ENCODE peak calls at places on chromosomes 2 and 18, in six cellular contexts. One of them, this sample, is unnamed. For H3K9me2, the result is how much of the 10 kb centered on the place peaks cover.

GRCh38 chr2:45170191-45170975 is 161.1 kb upstream of the SIX2 start:
- DNase-seq in PC-3: no peak
- DNase-seq in HCT116: no peak
- DNase-seq in SK-N-SH: no peak
- DNase-seq in OCI-LY7: no peak
- DNase-seq in GM23338: peak
- DNase-seq in this sample: no peak

GRCh38 chr18:45951021-45951714 is 16.0 kb downstream of the EPG5 start:
- DNase-seq in HCT116: peak
- DNase-seq in GM23338: no peak
- DNase-seq in OCI-LY7: no peak
- DNase-seq in PC-3: peak
- DNase-seq in SK-N-SH: no peak
- DNase-seq in this sample: peak

GRCh38 chr18:3608488-3608887 is 158.5 kb downstream of the TGIF1 start:
- DNase-seq in SK-N-SH: no peak
- DNase-seq in OCI-LY7: no peak
- DNase-seq in PC-3: no peak
- DNase-seq in GM23338: no peak
- DNase-seq in HCT116: no peak
- DNase-seq in this sample: no peak

GRCh38 chr2:96838345-96839287 is 5.2 kb downstream of the ANKRD23 start:
- DNase-seq in HCT116: no peak
- DNase-seq in PC-3: no peak
- DNase-seq in GM23338: no peak
- DNase-seq in OCI-LY7: no peak
- DNase-seq in SK-N-SH: no peak
- DNase-seq in this sample: no peak

GRCh38 chr2:120448961-120449421 is 103.1 kb downstream of the INHBB start:
- DNase-seq in OCI-LY7: no peak
- DNase-seq in PC-3: no peak
- DNase-seq in SK-N-SH: no peak
- DNase-seq in GM23338: no peak
- DNase-seq in HCT116: no peak
- DNase-seq in this sample: no peak

GRCh38 chr2:138665932-138666331 is 114.3 kb downstream of the NXPH2 start:
- DNase-seq in HCT116: no peak
- DNase-seq in PC-3: peak
- DNase-seq in GM23338: no peak
- DNase-seq in OCI-LY7: no peak
- DNase-seq in SK-N-SH: no peak
- DNase-seq in this sample: no peak

GRCh38 chr2:70743677-70744076 is 24.3 kb downstream of the ADD2 start:
- DNase-seq in GM23338: no peak
- DNase-seq in PC-3: no peak
- DNase-seq in SK-N-SH: no peak
- DNase-seq in HCT116: no peak
- DNase-seq in OCI-LY7: no peak
- DNase-seq in this sample: no peak

GRCh38 chr2:43273477-43273876 is 47.1 kb upstream of the ZFP36L2 start:
- DNase-seq in HCT116: no peak
- DNase-seq in SK-N-SH: no peak
- DNase-seq in GM23338: no peak
- DNase-seq in PC-3: no peak
- DNase-seq in OCI-LY7: no peak
- DNase-seq in this sample: no peak

GRCh38 chr2:169365093-169365483 is 2.8 kb upstream of the LRP2 start:
- DNase-seq in GM23338: peak
- DNase-seq in OCI-LY7: peak
- DNase-seq in SK-N-SH: no peak
- DNase-seq in HCT116: no peak
- DNase-seq in PC-3: no peak
- DNase-seq in this sample: no peak

GRCh38 chr2:97770450-97770849 is 57.1 kb downstream of the ZAP70 start:
- DNase-seq in HCT116: no peak
- DNase-seq in GM23338: peak
- DNase-seq in PC-3: no peak
- DNase-seq in OCI-LY7: no peak
- DNase-seq in SK-N-SH: no peak
- DNase-seq in this sample: no peak

GRCh38 chr2:199596549-199596948 is 138.8 kb upstream of the SATB2 start:
- DNase-seq in OCI-LY7: peak
- DNase-seq in PC-3: peak
- DNase-seq in SK-N-SH: no peak
- DNase-seq in HCT116: peak
- DNase-seq in GM23338: peak
- DNase-seq in this sample: no peak

GRCh38 chr18:32454667-32455066 is 16.0 kb downstream of the GAREM1 start:
- DNase-seq in PC-3: peak
- DNase-seq in GM23338: no peak
- DNase-seq in SK-N-SH: no peak
- DNase-seq in OCI-LY7: no peak
- DNase-seq in HCT116: no peak
- DNase-seq in this sample: no peak

GRCh38 chr2:158130832-158131473 is 29.3 kb downstream of the UPP2 start:
- DNase-seq in SK-N-SH: no peak
- DNase-seq in PC-3: peak
- DNase-seq in HCT116: no peak
- DNase-seq in GM23338: no peak
- DNase-seq in OCI-LY7: no peak
- DNase-seq in this sample: peak

GRCh38 chr2:37306024-37306423 is 18.6 kb downstream of the PRKD3 start:
- DNase-seq in SK-N-SH: no peak
- DNase-seq in PC-3: no peak
- DNase-seq in GM23338: no peak
- DNase-seq in OCI-LY7: no peak
- DNase-seq in HCT116: no peak
- DNase-seq in this sample: peak

GRCh38 chr18:21194871-21195771 is 46.9 kb upstream of the GREB1L start:
- DNase-seq in PC-3: peak
- DNase-seq in HCT116: peak
- DNase-seq in GM23338: peak
- DNase-seq in SK-N-SH: peak
- DNase-seq in OCI-LY7: peak
- DNase-seq in this sample: peak

GRCh38 chr18:55247032-55247431 is 287.8 kb upstream of the CCDC68 start:
- DNase-seq in OCI-LY7: no peak
- DNase-seq in SK-N-SH: no peak
- DNase-seq in GM23338: no peak
- DNase-seq in HCT116: no peak
- DNase-seq in PC-3: peak
- DNase-seq in this sample: no peak

GRCh38 chr2:11644293-11644692 is 25.7 kb downstream of the NTSR2 start:
- DNase-seq in GM23338: no peak
- DNase-seq in SK-N-SH: no peak
- DNase-seq in PC-3: no peak
- DNase-seq in OCI-LY7: no peak
- DNase-seq in HCT116: no peak
- DNase-seq in this sample: no peak

GRCh38 chr2:11646530-11646929 is 23.5 kb downstream of the NTSR2 start:
- DNase-seq in SK-N-SH: no peak
- DNase-seq in OCI-LY7: no peak
- DNase-seq in HCT116: no peak
- DNase-seq in PC-3: no peak
- DNase-seq in GM23338: no peak
- DNase-seq in this sample: no peak

GRCh38 chr2:11649093-11649492 is 20.9 kb downstream of the NTSR2 start:
- DNase-seq in GM23338: no peak
- DNase-seq in OCI-LY7: no peak
- DNase-seq in HCT116: no peak
- DNase-seq in SK-N-SH: no peak
- DNase-seq in PC-3: no peak
- DNase-seq in this sample: no peak

GRCh38 chr2:11652141-11652540 is 17.9 kb downstream of the NTSR2 start:
- DNase-seq in SK-N-SH: no peak
- DNase-seq in PC-3: peak
- DNase-seq in GM23338: no peak
- DNase-seq in OCI-LY7: no peak
- DNase-seq in HCT116: no peak
- DNase-seq in this sample: no peak

DNA sequence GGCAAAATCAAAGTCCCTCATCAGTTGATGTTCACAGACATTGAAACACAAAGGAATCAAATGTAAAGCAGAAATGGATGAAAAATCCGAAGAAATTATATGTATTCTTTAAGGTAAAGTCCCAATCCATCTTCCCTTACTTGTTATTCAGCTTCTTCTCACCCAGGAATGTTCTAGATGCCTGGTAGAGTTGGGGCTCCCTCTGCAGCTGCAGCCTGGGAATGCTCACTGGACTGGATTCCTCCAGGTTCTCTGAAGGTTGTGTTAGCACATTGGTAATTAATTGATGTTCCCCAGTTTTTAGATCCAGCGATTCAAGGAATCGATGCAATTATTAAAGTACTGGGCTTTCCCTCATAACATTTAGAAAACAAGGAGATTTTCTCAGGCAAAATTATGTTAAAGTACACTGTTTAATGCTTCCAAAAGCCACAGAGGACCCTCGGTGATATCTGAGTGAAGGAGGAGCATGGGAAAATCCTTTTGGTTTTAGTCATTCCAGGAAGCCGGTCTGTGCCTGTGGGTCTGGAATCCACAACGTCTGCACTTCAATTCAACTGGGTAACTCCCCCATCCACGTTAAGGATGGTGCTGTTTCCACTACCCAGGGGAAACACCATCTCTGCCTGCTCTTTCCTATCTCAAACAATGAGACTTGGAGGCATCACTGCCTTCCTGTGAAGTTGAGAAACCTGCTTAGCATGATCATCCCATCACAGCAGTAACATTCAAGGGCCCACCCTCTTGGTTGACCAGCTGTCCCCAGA is 22.0 kb downstream of the NTSR2 start:
- DNase-seq in PC-3: no peak
- DNase-seq in SK-N-SH: no peak
- DNase-seq in OCI-LY7: no peak
- DNase-seq in HCT116: no peak
- DNase-seq in GM23338: peak
- DNase-seq in this sample: peak
- TF ChIP-seq CTCF in PC-3: peak
- TF ChIP-seq CTCF in SK-N-SH: peak
- TF ChIP-seq CTCF in OCI-LY7: no peak
- TF ChIP-seq CTCF in HCT116: peak
- TF ChIP-seq CTCF in GM23338: peak
- TF ChIP-seq CTCF in this sample: peak

GRCh38 chr2:151907933-151908882 is 80.0 kb upstream of the ARL5A start:
- DNase-seq in SK-N-SH: no peak
- DNase-seq in PC-3: no peak
- DNase-seq in GM23338: peak
- DNase-seq in OCI-LY7: no peak
- DNase-seq in HCT116: no peak
- DNase-seq in this sample: peak

GRCh38 chr2:151905963-151906632 is 77.9 kb upstream of the ARL5A start:
- DNase-seq in HCT116: no peak
- DNase-seq in OCI-LY7: no peak
- DNase-seq in SK-N-SH: no peak
- DNase-seq in GM23338: no peak
- DNase-seq in PC-3: no peak
- DNase-seq in this sample: no peak

GRCh38 chr2:151906633-151906998 is 78.4 kb upstream of the ARL5A start:
- DNase-seq in GM23338: no peak
- DNase-seq in SK-N-SH: no peak
- DNase-seq in OCI-LY7: no peak
- DNase-seq in HCT116: no peak
- DNase-seq in PC-3: no peak
- DNase-seq in this sample: no peak

GRCh38 chr2:151904807-151905206 is 76.6 kb upstream of the ARL5A start:
- DNase-seq in GM23338: no peak
- DNase-seq in PC-3: no peak
- DNase-seq in OCI-LY7: no peak
- DNase-seq in HCT116: no peak
- DNase-seq in SK-N-SH: no peak
- DNase-seq in this sample: no peak

GRCh38 chr2:151907286-151907932 is 79.2 kb upstream of the ARL5A start:
- DNase-seq in GM23338: no peak
- DNase-seq in SK-N-SH: no peak
- DNase-seq in HCT116: no peak
- DNase-seq in OCI-LY7: no peak
- DNase-seq in PC-3: no peak
- DNase-seq in this sample: no peak
- H3K9me2 ChIP-seq in GM23338: under half
- H3K9me2 ChIP-seq in SK-N-SH: under half
- H3K9me2 ChIP-seq in HCT116: under half
- H3K9me2 ChIP-seq in OCI-LY7: under half
- H3K9me2 ChIP-seq in PC-3: under half
- H3K9me2 ChIP-seq in this sample: under half

GRCh38 chr2:60819155-60819862 is 62.1 kb upstream of the REL start:
- DNase-seq in PC-3: no peak
- DNase-seq in HCT116: no peak
- DNase-seq in SK-N-SH: no peak
- DNase-seq in GM23338: no peak
- DNase-seq in OCI-LY7: no peak
- DNase-seq in this sample: no peak

GRCh38 chr2:60821133-60821469 is 60.3 kb upstream of the REL start:
- DNase-seq in GM23338: no peak
- DNase-seq in HCT116: no peak
- DNase-seq in PC-3: no peak
- DNase-seq in SK-N-SH: no peak
- DNase-seq in OCI-LY7: no peak
- DNase-seq in this sample: no peak

GRCh38 chr2:60819936-60820335 is 61.4 kb upstream of the REL start:
- DNase-seq in PC-3: no peak
- DNase-seq in OCI-LY7: no peak
- DNase-seq in GM23338: no peak
- DNase-seq in HCT116: no peak
- DNase-seq in SK-N-SH: no peak
- DNase-seq in this sample: no peak

GRCh38 chr2:60820416-60821132 is 60.8 kb upstream of the REL start:
- DNase-seq in PC-3: no peak
- DNase-seq in OCI-LY7: no peak
- DNase-seq in HCT116: no peak
- DNase-seq in GM23338: no peak
- DNase-seq in SK-N-SH: no peak
- DNase-seq in this sample: no peak

GRCh38 chr2:60818272-60818671 is 62.2 kb downstream of the PAPOLG start:
- DNase-seq in GM23338: no peak
- DNase-seq in SK-N-SH: no peak
- DNase-seq in OCI-LY7: peak
- DNase-seq in HCT116: no peak
- DNase-seq in PC-3: peak
- DNase-seq in this sample: no peak
- TF ChIP-seq CTCF in GM23338: peak
- TF ChIP-seq CTCF in SK-N-SH: peak
- TF ChIP-seq CTCF in OCI-LY7: peak
- TF ChIP-seq CTCF in HCT116: peak
- TF ChIP-seq CTCF in PC-3: peak
- TF ChIP-seq CTCF in this sample: no peak

GRCh38 chr2:9256570-9257043 is 50.0 kb downstream of the ASAP2 start:
- DNase-seq in OCI-LY7: no peak
- DNase-seq in PC-3: no peak
- DNase-seq in GM23338: no peak
- DNase-seq in HCT116: no peak
- DNase-seq in SK-N-SH: peak
- DNase-seq in this sample: no peak
- H3K9me2 ChIP-seq in OCI-LY7: under half
- H3K9me2 ChIP-seq in PC-3: under half
- H3K9me2 ChIP-seq in GM23338: under half
- H3K9me2 ChIP-seq in HCT116: under half
- H3K9me2 ChIP-seq in SK-N-SH: under half
- H3K9me2 ChIP-seq in this sample: under half